ENCODE peak calls at places on chromosome 10, in six cellular contexts. One of them, this sample, is unnamed.

GRCh38 chr10:132372516-132373095 is 24.4 kb upstream of the PWWP2B start:
- DNase-seq in endothelial cell of umbilical vein: no peak
- DNase-seq in K562: no peak
- DNase-seq in H1: no peak
- DNase-seq in WTC11: no peak
- DNase-seq in HepG2: no peak
- DNase-seq in this sample: no peak

GRCh38 chr10:103966671-103967432 is at the start of gene SLK:
- DNase-seq in K562: peak; percentile 82
- DNase-seq in HepG2: peak; percentile 53
- DNase-seq in H1: no peak
- DNase-seq in endothelial cell of umbilical vein: peak; percentile 86
- DNase-seq in WTC11: peak; percentile 57
- DNase-seq in this sample: peak; percentile 75

GRCh38 chr10:109737626-109738025 is 185.7 kb downstream of the XPNPEP1 start:
- DNase-seq in endothelial cell of umbilical vein: no peak
- DNase-seq in HepG2: no peak
- DNase-seq in H1: no peak
- DNase-seq in WTC11: no peak
- DNase-seq in K562: no peak
- DNase-seq in this sample: no peak

GRCh38 chr10:126949161-126949503 is 43.9 kb downstream of the DOCK1 start:
- DNase-seq in WTC11: no peak
- DNase-seq in endothelial cell of umbilical vein: no peak
- DNase-seq in HepG2: no peak
- DNase-seq in K562: no peak
- DNase-seq in H1: no peak
- DNase-seq in this sample: no peak

GRCh38 chr10:11745045-11745444 is 2.9 kb downstream of the ECHDC3 start:
- DNase-seq in H1: no peak
- DNase-seq in HepG2: no peak
- DNase-seq in K562: no peak
- DNase-seq in endothelial cell of umbilical vein: no peak
- DNase-seq in WTC11: no peak
- DNase-seq in this sample: no peak

GRCh38 chr10:117627561-117627960 is 85.0 kb downstream of the EMX2 start:
- DNase-seq in H1: no peak
- DNase-seq in WTC11: no peak
- DNase-seq in endothelial cell of umbilical vein: no peak
- DNase-seq in HepG2: no peak
- DNase-seq in K562: no peak
- DNase-seq in this sample: no peak

GRCh38 chr10:69802424-69803161 is 887 bp downstream of the COL13A1 start:
- DNase-seq in K562: no peak
- DNase-seq in H1: no peak
- DNase-seq in endothelial cell of umbilical vein: peak; percentile 77
- DNase-seq in HepG2: no peak
- DNase-seq in WTC11: peak; percentile 54
- DNase-seq in this sample: peak; percentile 25

GRCh38 chr10:50416181-50416824 is 165.0 kb upstream of the ASAH2 start:
- DNase-seq in WTC11: no peak
- DNase-seq in endothelial cell of umbilical vein: peak; percentile 30
- DNase-seq in HepG2: no peak
- DNase-seq in K562: no peak
- DNase-seq in H1: no peak
- DNase-seq in this sample: peak; percentile 19

GRCh38 chr10:102395677-102396197 is at the start of gene NFKB2:
- DNase-seq in H1: no peak
- DNase-seq in K562: no peak
- DNase-seq in HepG2: no peak
- DNase-seq in endothelial cell of umbilical vein: no peak
- DNase-seq in WTC11: no peak
- DNase-seq in this sample: no peak

GRCh38 chr10:102396751-102397151 is 1.2 kb downstream of the NFKB2 start:
- DNase-seq in HepG2: no peak
- DNase-seq in K562: no peak
- DNase-seq in endothelial cell of umbilical vein: no peak
- DNase-seq in H1: no peak
- DNase-seq in WTC11: no peak
- DNase-seq in this sample: no peak

GRCh38 chr10:102396251-102396650 is 746 bp downstream of the NFKB2 start:
- DNase-seq in endothelial cell of umbilical vein: no peak
- DNase-seq in HepG2: no peak
- DNase-seq in K562: peak; percentile 23
- DNase-seq in WTC11: no peak
- DNase-seq in H1: no peak
- DNase-seq in this sample: no peak

GRCh38 chr10:102398172-102399020 is 2.9 kb downstream of the NFKB2 start:
- DNase-seq in H1: no peak
- DNase-seq in K562: no peak
- DNase-seq in WTC11: no peak
- DNase-seq in HepG2: no peak
- DNase-seq in endothelial cell of umbilical vein: no peak
- DNase-seq in this sample: no peak

DNA sequence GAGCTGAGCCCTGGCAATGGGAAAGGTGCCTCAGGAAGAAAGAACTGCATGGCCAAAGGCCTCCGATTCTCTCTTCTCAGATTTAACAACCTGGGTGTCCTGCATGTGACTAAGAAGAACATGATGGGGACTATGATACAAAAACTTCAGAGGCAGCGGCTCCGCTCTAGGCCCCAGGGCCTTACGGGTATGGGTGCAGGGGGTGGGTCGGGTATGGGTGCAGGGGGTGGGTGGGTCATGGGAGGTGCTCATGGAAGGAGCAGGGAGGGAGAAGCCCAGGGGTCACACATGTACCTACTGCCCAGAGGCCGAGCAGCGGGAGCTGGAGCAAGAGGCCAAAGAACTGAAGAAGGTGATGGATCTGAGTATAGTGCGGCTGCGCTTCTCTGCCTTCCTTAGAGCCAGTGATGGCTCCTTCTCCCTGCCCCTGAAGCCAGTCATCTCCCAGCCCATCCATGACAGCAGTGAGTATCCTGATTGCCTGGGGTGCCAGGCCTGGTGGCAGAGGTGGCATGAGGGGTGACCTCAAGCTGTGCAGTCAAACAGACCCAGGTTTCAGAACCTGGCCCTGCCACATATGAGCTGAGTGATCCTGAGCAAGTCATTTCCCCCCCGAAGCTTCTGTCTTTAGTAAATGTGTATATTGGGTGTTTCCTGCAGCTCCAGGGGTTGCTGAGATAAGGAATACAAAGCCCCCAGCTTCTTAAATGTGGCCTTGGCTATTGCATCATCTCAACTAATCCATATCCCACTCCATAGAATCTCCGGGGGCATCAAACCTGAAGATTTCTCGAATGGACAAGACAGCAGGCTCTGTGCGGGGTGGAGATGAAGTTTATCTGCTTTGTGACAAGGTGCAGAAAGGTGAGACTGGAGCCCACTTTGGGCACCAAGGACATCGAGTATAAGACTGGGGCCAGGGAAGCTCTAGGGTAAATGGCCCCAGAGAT is 2.0 kb downstream of the NFKB2 start:
- DNase-seq in WTC11: no peak
- DNase-seq in endothelial cell of umbilical vein: no peak
- DNase-seq in H1: no peak
- DNase-seq in K562: no peak
- DNase-seq in HepG2: no peak
- DNase-seq in this sample: no peak
- TF ChIP-seq JUN in WTC11: no peak
- TF ChIP-seq JUN in endothelial cell of umbilical vein: no peak
- TF ChIP-seq JUN in H1: no peak
- TF ChIP-seq JUN in K562: no peak
- TF ChIP-seq JUN in HepG2: no peak
- TF ChIP-seq JUN in this sample: no peak

GRCh38 chr10:71344154-71344915 is 25.3 kb downstream of the SLC29A3 start:
- DNase-seq in endothelial cell of umbilical vein: no peak
- DNase-seq in HepG2: no peak
- DNase-seq in WTC11: peak; percentile 59
- DNase-seq in K562: no peak
- DNase-seq in H1: peak; percentile 78
- DNase-seq in this sample: no peak

GRCh38 chr10:71339796-71340589 is 20.9 kb downstream of the SLC29A3 start:
- DNase-seq in HepG2: peak; percentile 99
- DNase-seq in WTC11: no peak
- DNase-seq in endothelial cell of umbilical vein: no peak
- DNase-seq in H1: no peak
- DNase-seq in K562: peak; percentile 54
- DNase-seq in this sample: peak; percentile 60

GRCh38 chr10:71344916-71345557 is 26.0 kb downstream of the SLC29A3 start:
- DNase-seq in WTC11: no peak
- DNase-seq in K562: no peak
- DNase-seq in endothelial cell of umbilical vein: no peak
- DNase-seq in H1: no peak
- DNase-seq in HepG2: no peak
- DNase-seq in this sample: no peak

GRCh38 chr10:71345720-71346119 is 26.7 kb downstream of the SLC29A3 start:
- DNase-seq in H1: no peak
- DNase-seq in endothelial cell of umbilical vein: no peak
- DNase-seq in K562: no peak
- DNase-seq in WTC11: no peak
- DNase-seq in HepG2: no peak
- DNase-seq in this sample: no peak

GRCh38 chr10:71342850-71343773 is 24.1 kb downstream of the SLC29A3 start:
- DNase-seq in K562: no peak
- DNase-seq in WTC11: no peak
- DNase-seq in HepG2: peak; percentile 74
- DNase-seq in endothelial cell of umbilical vein: no peak
- DNase-seq in H1: no peak
- DNase-seq in this sample: peak; percentile 32
- TF ChIP-seq JUN in K562: no peak
- TF ChIP-seq JUN in WTC11: no peak
- TF ChIP-seq JUN in HepG2: no peak
- TF ChIP-seq JUN in endothelial cell of umbilical vein: no peak
- TF ChIP-seq JUN in H1: no peak
- TF ChIP-seq JUN in this sample: no peak

GRCh38 chr10:60654813-60655464 is 123.3 kb upstream of the CDK1 start:
- DNase-seq in endothelial cell of umbilical vein: no peak
- DNase-seq in WTC11: no peak
- DNase-seq in HepG2: no peak
- DNase-seq in H1: no peak
- DNase-seq in K562: no peak
- DNase-seq in this sample: peak; percentile 47
- TF ChIP-seq JUN in endothelial cell of umbilical vein: no peak
- TF ChIP-seq JUN in WTC11: no peak
- TF ChIP-seq JUN in HepG2: no peak
- TF ChIP-seq JUN in H1: no peak
- TF ChIP-seq JUN in K562: peak; percentile 18
- TF ChIP-seq JUN in this sample: no peak

GRCh38 chr10:100571069-100571817 is 35.5 kb downstream of the HIF1AN start:
- DNase-seq in H1: no peak
- DNase-seq in endothelial cell of umbilical vein: no peak
- DNase-seq in K562: no peak
- DNase-seq in HepG2: no peak
- DNase-seq in WTC11: no peak
- DNase-seq in this sample: no peak
- TF ChIP-seq JUN in H1: no peak
- TF ChIP-seq JUN in endothelial cell of umbilical vein: no peak
- TF ChIP-seq JUN in K562: no peak
- TF ChIP-seq JUN in HepG2: no peak
- TF ChIP-seq JUN in WTC11: no peak
- TF ChIP-seq JUN in this sample: no peak

DNA sequence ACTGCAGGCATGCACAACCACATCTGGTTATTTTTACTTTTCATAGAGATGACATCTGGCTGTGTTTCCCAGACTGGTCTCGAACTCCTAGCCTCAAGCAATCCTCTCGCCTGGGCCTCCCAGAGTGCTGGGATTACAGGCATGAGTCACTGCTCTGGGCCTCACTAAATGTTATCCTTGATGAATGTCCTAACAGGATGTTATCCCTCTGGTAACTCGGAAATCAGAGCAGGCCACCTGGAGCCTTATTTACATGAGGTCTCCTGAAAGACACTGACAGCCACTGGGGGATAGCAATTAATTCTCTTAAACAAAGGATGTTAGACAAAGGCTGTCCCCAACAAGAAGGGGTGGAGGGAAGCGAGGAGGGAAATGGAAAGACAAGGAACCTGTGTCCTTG is 4.5 kb upstream of the ZNF438 start:
- DNase-seq in WTC11: peak; percentile 39
- DNase-seq in HepG2: no peak
- DNase-seq in endothelial cell of umbilical vein: peak; percentile 52
- DNase-seq in H1: peak; percentile 38
- DNase-seq in K562: no peak
- DNase-seq in this sample: no peak
- TF ChIP-seq JUN in WTC11: no peak
- TF ChIP-seq JUN in HepG2: no peak
- TF ChIP-seq JUN in endothelial cell of umbilical vein: peak; percentile 37
- TF ChIP-seq JUN in H1: no peak
- TF ChIP-seq JUN in K562: no peak
- TF ChIP-seq JUN in this sample: no peak

This sample was measured in A549.